ENCODE peak calls at places on chromosomes 16 and 17, in four cellular contexts. S is nephron progenitor cell, A is tibial nerve, P is breast epithelium. I is an unnamed sample.

GRCh38 chr16:50121721-50122445 is 31.2 kb upstream of the TENT4B start:
- DNase-seq in S (no peak), A (no peak), P (no peak), I (no peak)

GRCh38 chr16:35342012-35342411 is 1882.6 kb downstream of the TP53TG3F start:
- DNase-seq in S (no peak), A (no peak), P (no peak), I (no peak)

GRCh38 chr16:31453255-31454204 is 5.8 kb upstream of the ARMC5 start:
- DNase-seq in S (peak), A (no peak), P (no peak), I (no peak)

GRCh38 chr17:71423871-71424546 is 696.8 kb upstream of the SOX9 start:
- DNase-seq in S (no peak), A (no peak), P (no peak), I (no peak)

GRCh38 chr17:48429156-48429555 is 858 bp downstream of the SKAP1 start:
- DNase-seq in S (no peak), A (no peak), P (no peak), I (no peak)

GRCh38 chr17:82392209-82392920 is 20.8 kb downstream of the UTS2R start:
- DNase-seq in S (no peak), A (no peak), P (no peak), I (no peak)

GRCh38 chr16:81238296-81239011 is at the start of gene BCO1:
- DNase-seq in S (no peak), A (peak), P (no peak), I (no peak)

GRCh38 chr16:887846-888245 is 82.9 kb downstream of the LMF1 start:
- DNase-seq in S (no peak), A (no peak), P (no peak), I (no peak)

GRCh38 chr17:3794890-3795757 is 5.9 kb downstream of the ITGAE start:
- DNase-seq in S (no peak), A (no peak), P (no peak), I (no peak)

GRCh38 chr16:79587897-79588296 is 12.6 kb downstream of the MAF start:
- DNase-seq in S (no peak), A (no peak), P (no peak), I (no peak)

GRCh38 chr17:48110722-48111121 is 3.2 kb downstream of the SNX11 start:
- DNase-seq in S (no peak), A (no peak), P (no peak), I (no peak)

GRCh38 chr16:31876955-31877828 is 3.6 kb downstream of the ZNF267 start:
- DNase-seq in S (no peak), A (no peak), P (no peak), I (no peak)

GRCh38 chr16:58307583-58308312 is 12.9 kb upstream of the PRSS54 start:
- DNase-seq in S (no peak), A (no peak), P (no peak), I (no peak)

GRCh38 chr16:69073181-69073669 is 32.2 kb upstream of the HAS3 start:
- DNase-seq in S (no peak), A (no peak), P (no peak), I (no peak)

GRCh38 chr17:78818932-78819331 is 21.7 kb downstream of the USP36 start:
- DNase-seq in S (no peak), A (no peak), P (no peak), I (no peak)

GRCh38 chr17:70343134-70343533 is 173.8 kb downstream of the KCNJ2 start:
- DNase-seq in S (no peak), A (no peak), P (no peak), I (no peak)

GRCh38 chr16:47037396-47037745 is 63.9 kb upstream of the DNAJA2 start:
- DNase-seq in S (no peak), A (no peak), P (no peak), I (no peak)

GRCh38 chr17:40352779-40353394 is 11.7 kb downstream of the GJD3 start:
- DNase-seq in S (no peak), A (no peak), P (no peak), I (no peak)

GRCh38 chr17:35002876-35003551 is 22.7 kb downstream of the LIG3 start:
- DNase-seq in S (no peak), A (no peak), P (no peak), I (no peak)

GRCh38 chr17:14464741-14465140 is 163.9 kb downstream of the HS3ST3B1 start:
- DNase-seq in S (no peak), A (no peak), P (no peak), I (no peak)

GRCh38 chr16:3998793-3999478 is 117.3 kb downstream of the ADCY9 start:
- DNase-seq in S (no peak), A (peak), P (no peak), I (no peak)

GRCh38 chr17:74237321-74237720 is 23.9 kb downstream of the TTYH2 start:
- DNase-seq in S (no peak), A (no peak), P (no peak), I (no peak)

GRCh38 chr17:81090361-81091133 is 55.6 kb downstream of the BAIAP2 start:
- DNase-seq in S (peak), A (peak), P (no peak), I (no peak)

GRCh38 chr17:1315891-1316403 is 36.5 kb downstream of the TRARG1 start:
- DNase-seq in S (no peak), A (no peak), P (no peak), I (no peak)

GRCh38 chr16:84844561-84845495 is 25.0 kb downstream of the CRISPLD2 start:
- DNase-seq in S (no peak), A (no peak), P (no peak), I (no peak)

GRCh38 chr17:32123782-32124181 is 18.5 kb upstream of the RHOT1 start:
- DNase-seq in S (no peak), A (peak), P (no peak), I (no peak)

GRCh38 chr17:82668631-82669099 is 20.4 kb upstream of the WDR45B start:
- DNase-seq in S (peak), A (no peak), P (peak), I (no peak)

GRCh38 chr16:10983175-10983558 is 38.8 kb downstream of the CLEC16A start:
- DNase-seq in S (no peak), A (no peak), P (no peak), I (no peak)
- TF ChIP-seq CTCF in S (no peak), A (no peak), P (no peak), I (no peak)

GRCh38 chr17:19270951-19271611 is 33.9 kb downstream of the EPN2 start:
- DNase-seq in S (no peak), A (no peak), P (no peak), I (no peak)

GRCh38 chr17:19269102-19269501 is 31.9 kb downstream of the EPN2 start:
- DNase-seq in S (no peak), A (no peak), P (no peak), I (no peak)

GRCh38 chr17:19269641-19270040 is 32.5 kb downstream of the EPN2 start:
- DNase-seq in S (no peak), A (no peak), P (no peak), I (no peak)

GRCh38 chr17:19271751-19272357 is 34.7 kb downstream of the EPN2 start:
- DNase-seq in S (no peak), A (no peak), P (no peak), I (no peak)

GRCh38 chr17:19270347-19270950 is 33.3 kb downstream of the EPN2 start:
- DNase-seq in S (no peak), A (no peak), P (no peak), I (no peak)
- TF ChIP-seq CTCF in S (no peak), A (no peak), P (no peak), I (no peak)

DNA sequence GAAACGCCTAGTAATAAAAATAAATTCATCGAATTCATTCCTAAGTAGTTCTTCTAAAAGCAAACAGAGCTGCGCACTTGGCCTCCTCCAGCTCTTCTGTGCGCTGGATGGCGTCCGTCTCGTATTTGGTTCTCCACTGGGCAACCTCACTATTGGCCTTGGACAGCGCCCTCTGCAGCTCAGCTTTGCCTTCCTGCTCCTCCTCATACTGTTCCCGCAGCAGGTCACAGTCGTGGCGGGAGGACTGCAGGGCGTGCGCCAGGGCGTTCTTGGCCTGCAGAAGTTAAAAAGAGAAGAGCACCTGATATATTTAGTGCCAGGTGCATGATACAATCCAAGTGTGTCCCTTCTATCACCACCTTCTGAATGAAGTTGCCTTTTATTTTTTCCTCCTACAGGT is 21.8 kb downstream of the MYH3 start:
- DNase-seq in S (no peak), A (no peak), P (no peak), I (no peak)
- TF ChIP-seq CTCF in S (no peak), A (no peak), P (no peak), I (no peak)

DNA sequence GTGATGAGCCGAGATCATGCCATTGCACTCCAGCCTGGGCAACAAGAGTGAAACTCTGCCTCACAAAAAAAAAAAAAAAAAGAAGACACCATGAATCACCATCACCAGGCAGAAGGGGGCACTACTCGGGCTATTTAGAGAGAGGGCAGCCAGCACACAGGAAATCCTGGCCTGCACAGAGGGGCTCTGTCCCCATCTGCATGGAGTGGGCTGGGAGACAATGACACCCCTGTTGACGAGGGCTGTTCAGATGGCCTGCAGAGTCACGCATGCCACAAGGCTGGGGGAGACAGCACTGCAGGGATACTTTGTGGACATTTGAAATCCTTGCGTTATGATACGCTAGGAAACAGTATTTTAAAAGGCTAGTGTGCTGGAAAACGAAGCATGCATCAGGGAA is 48.3 kb downstream of the CUEDC1 start:
- DNase-seq in S (no peak), A (no peak), P (no peak), I (no peak)
- TF ChIP-seq CTCF in S (peak), A (no peak), P (no peak), I (no peak)

GRCh38 chr17:15882058-15882720 is 62.7 kb upstream of the ADORA2B start:
- DNase-seq in S (no peak), A (no peak), P (no peak), I (no peak)
- TF ChIP-seq CTCF in S (no peak), A (no peak), P (no peak), I (no peak)

DNA sequence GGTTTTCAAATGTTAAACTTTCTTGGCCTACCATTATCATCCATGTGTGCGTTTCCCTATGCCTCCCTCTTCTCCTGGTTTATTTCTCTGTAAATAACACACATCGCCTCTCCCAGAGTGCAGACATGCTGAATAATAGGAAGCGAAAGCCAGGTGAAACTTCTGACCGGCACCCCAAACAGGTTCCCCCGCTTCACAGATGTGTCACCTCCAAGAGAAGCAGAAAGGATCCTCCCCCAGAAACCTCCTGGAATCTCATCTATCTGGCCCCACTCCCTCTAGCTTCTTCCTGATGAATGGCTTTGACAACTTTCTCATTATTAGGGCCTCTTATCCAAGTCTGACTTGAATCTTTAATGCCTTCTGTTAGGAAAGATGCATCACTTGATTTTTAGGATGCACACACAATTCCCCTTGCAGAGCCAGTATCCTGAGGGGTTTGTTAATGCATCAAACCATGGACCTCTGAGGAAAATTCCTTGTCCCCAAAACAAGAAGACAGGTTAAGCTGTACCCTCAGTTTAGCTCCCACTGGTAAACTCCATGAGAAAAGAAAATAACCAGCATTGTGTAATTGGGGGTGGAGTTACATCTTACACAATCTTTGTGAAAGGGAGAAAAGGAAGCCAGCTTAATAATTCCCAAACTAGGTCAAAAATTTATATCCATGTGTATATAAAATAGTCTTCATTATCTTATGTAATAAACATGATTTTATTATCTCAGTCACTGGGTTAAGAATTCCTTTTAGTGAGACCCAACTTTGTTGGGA is 20.1 kb upstream of the HYDIN start:
- DNase-seq in S (no peak), A (no peak), P (peak), I (no peak)
- TF ChIP-seq CTCF in S (no peak), A (no peak), P (no peak), I (no peak)

DNA sequence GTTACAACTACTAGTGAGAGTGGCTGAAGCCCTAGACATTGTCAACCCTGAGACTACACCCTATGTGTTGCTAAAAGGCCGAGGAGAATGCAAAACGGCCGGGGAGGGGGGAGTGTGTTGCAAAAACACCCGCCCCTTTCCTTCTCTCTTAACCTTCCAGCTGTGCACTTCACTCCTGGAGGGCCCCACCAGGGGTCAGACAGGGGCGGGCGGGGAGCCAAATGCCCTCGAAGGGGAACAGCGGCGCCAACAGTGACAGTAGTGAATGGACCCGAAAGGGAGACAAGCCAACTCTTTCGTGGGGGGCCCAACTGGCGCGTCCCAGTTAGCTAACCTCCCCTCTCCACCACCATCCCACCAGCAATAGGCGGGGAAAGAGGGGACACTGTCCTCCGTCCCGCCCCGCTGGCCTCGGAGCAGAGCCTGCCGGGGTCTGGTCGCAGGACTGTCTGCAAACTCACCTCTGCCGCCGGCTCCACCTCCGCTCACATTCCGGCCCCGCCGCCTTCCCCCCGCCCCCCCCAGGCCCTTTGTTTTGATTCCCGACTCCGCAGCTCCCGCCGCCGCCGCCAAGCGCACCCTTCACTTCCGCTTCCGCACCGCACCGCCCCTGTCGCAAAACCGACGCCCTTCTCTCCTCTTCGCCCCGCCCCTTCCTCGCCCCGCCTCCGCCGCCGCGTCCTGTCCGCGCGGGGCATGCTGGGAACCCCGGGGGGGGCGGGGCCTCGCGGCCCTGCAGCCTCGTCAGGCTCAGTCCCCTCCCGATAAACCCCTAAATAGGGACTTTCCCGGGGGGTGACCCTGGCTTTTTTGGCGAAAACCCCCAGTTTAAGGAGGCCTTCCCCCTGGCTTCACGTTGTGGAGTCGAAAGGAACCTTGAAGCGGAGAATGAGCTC is at the start of gene MARF1:
- DNase-seq in S (peak), A (peak), P (peak), I (peak)
- TF ChIP-seq CTCF in S (peak), A (peak), P (peak), I (peak)

I was measured in mesothelial cell of epicardium.